ENCODE peak calls at places on chromosomes 3 and 15, in four cellular contexts. One of them, this sample, is unnamed.

GRCh38 chr15:87623832-87624231 is 632.7 kb downstream of the NTRK3 start:
- DNase-seq in BJ: no peak
- DNase-seq in AG04449: no peak
- DNase-seq in A549: no peak
- DNase-seq in this sample: no peak

GRCh38 chr15:58758141-58758540 is 8.6 kb upstream of the ADAM10 start:
- DNase-seq in BJ: no peak
- DNase-seq in A549: no peak
- DNase-seq in AG04449: no peak
- DNase-seq in this sample: no peak

GRCh38 chr15:80609512-80609946 is 85.6 kb upstream of the ABHD17C start:
- DNase-seq in BJ: no peak
- DNase-seq in A549: no peak
- DNase-seq in AG04449: no peak
- DNase-seq in this sample: no peak

GRCh38 chr15:56967336-56967735 is 48.9 kb downstream of the TCF12 start:
- DNase-seq in BJ: no peak
- DNase-seq in AG04449: no peak
- DNase-seq in A549: no peak
- DNase-seq in this sample: no peak

GRCh38 chr3:50639055-50639494 is 22.1 kb downstream of the MAPKAPK3 start:
- DNase-seq in A549: no peak
- DNase-seq in AG04449: no peak
- DNase-seq in BJ: no peak
- DNase-seq in this sample: no peak

GRCh38 chr3:44000586-44000985 is 241.1 kb upstream of the TOPAZ1 start:
- DNase-seq in BJ: no peak
- DNase-seq in AG04449: no peak
- DNase-seq in A549: no peak
- DNase-seq in this sample: peak

GRCh38 chr15:36877796-36878744 is 222.3 kb downstream of the MEIS2 start:
- DNase-seq in BJ: no peak
- DNase-seq in A549: no peak
- DNase-seq in AG04449: no peak
- DNase-seq in this sample: no peak

GRCh38 chr3:127688022-127688415 is 15.3 kb downstream of the ABTB1 start:
- DNase-seq in AG04449: no peak
- DNase-seq in BJ: no peak
- DNase-seq in A549: no peak
- DNase-seq in this sample: no peak

GRCh38 chr3:129467934-129468333 is 27.9 kb downstream of the IFT122 start:
- DNase-seq in AG04449: no peak
- DNase-seq in A549: no peak
- DNase-seq in BJ: no peak
- DNase-seq in this sample: no peak

GRCh38 chr3:78976200-78976599 is 791.6 kb downstream of the ROBO1 start:
- DNase-seq in AG04449: no peak
- DNase-seq in BJ: no peak
- DNase-seq in A549: no peak
- DNase-seq in this sample: no peak

GRCh38 chr3:55185380-55185779 is 257.5 kb upstream of the LRTM1 start:
- DNase-seq in A549: no peak
- DNase-seq in BJ: peak
- DNase-seq in AG04449: no peak
- DNase-seq in this sample: no peak

GRCh38 chr15:23038741-23039150 is 623 bp downstream of the TUBGCP5 start:
- DNase-seq in AG04449: no peak
- DNase-seq in A549: peak
- DNase-seq in BJ: no peak
- DNase-seq in this sample: no peak

GRCh38 chr3:159751141-159751540 is 237.5 kb upstream of the IL12A start:
- DNase-seq in AG04449: no peak
- DNase-seq in A549: no peak
- DNase-seq in BJ: no peak
- DNase-seq in this sample: peak

GRCh38 chr3:11329779-11330178 is 57.6 kb downstream of the ATG7 start:
- DNase-seq in AG04449: no peak
- DNase-seq in A549: no peak
- DNase-seq in BJ: no peak
- DNase-seq in this sample: no peak

DNA sequence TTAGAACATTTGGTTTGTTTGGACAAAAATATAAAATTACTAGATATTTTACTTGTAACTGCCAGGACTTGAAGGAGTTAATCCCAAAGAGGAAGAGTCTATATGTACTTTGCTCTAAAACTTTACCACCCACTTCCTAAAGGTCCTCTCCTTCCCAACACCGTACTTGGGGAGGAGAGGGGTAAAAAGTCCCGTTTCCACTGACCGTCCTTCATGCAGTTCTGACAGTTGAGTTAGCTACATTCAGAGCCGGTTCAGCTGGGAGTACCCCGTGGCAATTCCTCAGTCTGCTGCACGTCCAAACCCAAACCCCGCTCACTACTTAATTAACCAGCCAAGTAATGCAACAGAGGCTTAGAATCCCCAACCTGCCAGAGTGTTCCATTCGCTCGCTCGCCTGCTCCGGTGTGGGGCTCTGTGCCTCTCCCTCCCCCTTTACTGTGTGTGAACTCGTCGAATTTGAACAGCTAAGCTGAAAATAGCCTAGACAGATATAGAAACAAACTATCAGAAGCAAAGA is 519.7 kb downstream of the FOXP1 start:
- DNase-seq in AG04449: no peak
- DNase-seq in BJ: no peak
- DNase-seq in A549: no peak
- DNase-seq in this sample: no peak
- H3K4me3 ChIP-seq in AG04449: peak
- H3K4me3 ChIP-seq in BJ: peak
- H3K4me3 ChIP-seq in A549: peak
- H3K4me3 ChIP-seq in this sample: peak

GRCh38 chr3:61018807-61019206 is 232.4 kb downstream of the FHIT start:
- DNase-seq in AG04449: no peak
- DNase-seq in BJ: no peak
- DNase-seq in A549: no peak
- DNase-seq in this sample: no peak

DNA sequence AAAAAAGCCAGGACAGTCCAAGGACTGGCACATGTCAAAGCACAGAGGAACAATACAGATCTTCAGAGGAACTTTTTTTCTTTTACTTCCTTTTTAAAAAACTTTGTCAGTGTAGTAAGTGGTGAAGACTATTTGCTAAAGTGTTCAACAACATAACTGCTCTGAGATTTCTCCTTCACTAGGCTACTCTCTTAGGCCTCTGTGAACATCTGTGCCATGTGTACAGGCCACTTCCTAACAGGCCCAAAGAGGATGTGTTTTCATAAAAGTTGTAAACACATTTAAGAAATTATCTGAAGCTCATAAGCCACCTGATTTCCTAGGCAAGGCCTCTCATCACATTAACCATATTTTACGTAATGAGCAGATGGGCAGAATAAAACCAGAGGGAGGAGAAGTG is 235.4 kb downstream of the FHIT start:
- DNase-seq in BJ: no peak
- DNase-seq in AG04449: no peak
- DNase-seq in A549: no peak
- DNase-seq in this sample: no peak
- H3K4me3 ChIP-seq in BJ: no peak
- H3K4me3 ChIP-seq in AG04449: no peak
- H3K4me3 ChIP-seq in A549: no peak
- H3K4me3 ChIP-seq in this sample: no peak

DNA sequence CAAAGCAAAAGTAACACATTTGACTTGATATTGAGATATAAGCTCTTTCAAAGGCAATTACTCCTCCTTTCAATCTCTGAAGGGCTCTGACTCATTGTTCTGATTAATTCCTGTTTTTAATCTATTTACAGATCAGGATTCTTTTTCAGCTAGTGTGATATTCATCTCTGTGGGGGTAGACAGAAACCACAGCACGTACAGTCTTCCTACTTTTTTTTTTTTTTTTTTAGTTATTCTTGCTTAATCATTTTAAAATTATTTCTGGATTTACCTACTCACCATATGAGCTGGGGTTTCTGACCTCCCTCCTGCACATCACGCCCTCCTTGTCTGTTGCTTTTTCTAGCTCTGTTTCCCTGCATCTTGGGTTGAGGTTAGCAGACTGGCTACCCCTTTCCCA is 1.4 kb downstream of the CNTN3 start:
- DNase-seq in A549: no peak
- DNase-seq in BJ: peak
- DNase-seq in AG04449: no peak
- DNase-seq in this sample: no peak
- H3K4me3 ChIP-seq in A549: no peak
- H3K4me3 ChIP-seq in BJ: peak
- H3K4me3 ChIP-seq in AG04449: peak
- H3K4me3 ChIP-seq in this sample: peak

GRCh38 chr3:16313955-16314645 is 49.1 kb downstream of the OXNAD1 start:
- DNase-seq in BJ: no peak
- DNase-seq in AG04449: no peak
- DNase-seq in A549: no peak
- DNase-seq in this sample: no peak
- H3K4me3 ChIP-seq in BJ: no peak
- H3K4me3 ChIP-seq in AG04449: no peak
- H3K4me3 ChIP-seq in A549: no peak
- H3K4me3 ChIP-seq in this sample: no peak

GRCh38 chr3:182787302-182788036 is 5.8 kb upstream of the ATP11B start:
- DNase-seq in BJ: no peak
- DNase-seq in A549: no peak
- DNase-seq in AG04449: peak
- DNase-seq in this sample: no peak

GRCh38 chr3:182785142-182785541 is 8.2 kb upstream of the ATP11B start:
- DNase-seq in A549: no peak
- DNase-seq in BJ: no peak
- DNase-seq in AG04449: no peak
- DNase-seq in this sample: no peak

GRCh38 chr3:182786564-182787196 is 6.6 kb upstream of the ATP11B start:
- DNase-seq in A549: no peak
- DNase-seq in BJ: no peak
- DNase-seq in AG04449: no peak
- DNase-seq in this sample: no peak

GRCh38 chr3:182784542-182784941 is 8.8 kb upstream of the ATP11B start:
- DNase-seq in AG04449: no peak
- DNase-seq in BJ: no peak
- DNase-seq in A549: no peak
- DNase-seq in this sample: no peak

GRCh38 chr3:182785756-182786155 is 7.5 kb upstream of the ATP11B start:
- DNase-seq in AG04449: no peak
- DNase-seq in BJ: no peak
- DNase-seq in A549: no peak
- DNase-seq in this sample: no peak
- H3K4me3 ChIP-seq in AG04449: no peak
- H3K4me3 ChIP-seq in BJ: no peak
- H3K4me3 ChIP-seq in A549: no peak
- H3K4me3 ChIP-seq in this sample: no peak

GRCh38 chr15:55740479-55740878 is 2.5 kb downstream of the PRTG start:
- DNase-seq in A549: no peak
- DNase-seq in AG04449: no peak
- DNase-seq in BJ: no peak
- DNase-seq in this sample: no peak
- H3K4me3 ChIP-seq in A549: no peak
- H3K4me3 ChIP-seq in AG04449: no peak
- H3K4me3 ChIP-seq in BJ: no peak
- H3K4me3 ChIP-seq in this sample: no peak

DNA sequence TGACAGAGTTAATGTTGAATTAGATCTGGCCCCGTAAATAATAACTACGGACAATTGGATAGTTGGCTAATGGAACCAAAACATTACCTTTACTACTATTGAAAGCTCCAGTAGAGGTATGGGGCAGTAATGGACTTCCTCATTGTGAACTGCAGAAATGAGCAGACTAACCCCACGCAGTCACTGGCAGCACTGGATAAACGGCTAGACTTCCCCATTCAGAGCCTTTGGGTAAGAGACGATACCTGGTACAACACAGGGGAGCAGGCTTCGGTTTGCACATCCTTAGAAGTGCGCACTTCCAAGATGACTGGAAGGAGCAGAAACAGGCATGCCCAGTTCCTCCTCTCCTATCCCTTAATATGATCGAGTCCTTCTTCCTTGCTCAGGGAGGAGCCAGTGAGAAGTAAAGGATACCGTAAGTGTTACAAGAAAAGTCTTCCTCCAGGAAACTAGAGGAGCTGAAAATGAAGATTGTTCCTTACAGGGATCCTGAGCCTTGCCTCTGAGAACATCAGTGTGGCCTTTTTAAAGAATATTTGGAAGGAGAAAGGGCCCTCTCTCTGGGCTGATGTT is 100.5 kb upstream of the NECTIN3 start:
- DNase-seq in AG04449: no peak
- DNase-seq in BJ: no peak
- DNase-seq in A549: no peak
- DNase-seq in this sample: no peak
- H3K4me3 ChIP-seq in AG04449: no peak
- H3K4me3 ChIP-seq in BJ: no peak
- H3K4me3 ChIP-seq in A549: no peak
- H3K4me3 ChIP-seq in this sample: no peak

DNA sequence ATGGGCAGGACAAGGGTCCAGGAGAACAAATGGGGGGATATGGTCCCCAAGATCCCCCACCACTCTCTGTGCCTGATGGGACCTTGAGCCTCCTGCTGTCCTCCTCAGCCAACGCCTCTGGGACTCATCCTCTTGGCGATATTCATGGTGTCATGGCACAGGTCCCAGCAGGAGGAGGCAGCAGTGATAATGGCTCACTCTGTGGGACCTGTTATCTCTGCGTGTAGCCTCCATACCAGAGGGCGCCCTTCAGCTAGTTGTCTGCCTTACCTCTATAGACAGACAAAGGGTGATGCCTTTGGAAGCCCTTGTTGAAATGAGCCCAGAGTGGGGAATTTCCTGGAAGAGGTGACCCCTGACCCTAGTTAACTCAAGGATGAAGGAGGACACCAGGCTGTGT is 7.4 kb downstream of the ZBTB47 start:
- DNase-seq in AG04449: no peak
- DNase-seq in BJ: no peak
- DNase-seq in A549: no peak
- DNase-seq in this sample: no peak
- H3K4me3 ChIP-seq in AG04449: no peak
- H3K4me3 ChIP-seq in BJ: no peak
- H3K4me3 ChIP-seq in A549: no peak
- H3K4me3 ChIP-seq in this sample: no peak

DNA sequence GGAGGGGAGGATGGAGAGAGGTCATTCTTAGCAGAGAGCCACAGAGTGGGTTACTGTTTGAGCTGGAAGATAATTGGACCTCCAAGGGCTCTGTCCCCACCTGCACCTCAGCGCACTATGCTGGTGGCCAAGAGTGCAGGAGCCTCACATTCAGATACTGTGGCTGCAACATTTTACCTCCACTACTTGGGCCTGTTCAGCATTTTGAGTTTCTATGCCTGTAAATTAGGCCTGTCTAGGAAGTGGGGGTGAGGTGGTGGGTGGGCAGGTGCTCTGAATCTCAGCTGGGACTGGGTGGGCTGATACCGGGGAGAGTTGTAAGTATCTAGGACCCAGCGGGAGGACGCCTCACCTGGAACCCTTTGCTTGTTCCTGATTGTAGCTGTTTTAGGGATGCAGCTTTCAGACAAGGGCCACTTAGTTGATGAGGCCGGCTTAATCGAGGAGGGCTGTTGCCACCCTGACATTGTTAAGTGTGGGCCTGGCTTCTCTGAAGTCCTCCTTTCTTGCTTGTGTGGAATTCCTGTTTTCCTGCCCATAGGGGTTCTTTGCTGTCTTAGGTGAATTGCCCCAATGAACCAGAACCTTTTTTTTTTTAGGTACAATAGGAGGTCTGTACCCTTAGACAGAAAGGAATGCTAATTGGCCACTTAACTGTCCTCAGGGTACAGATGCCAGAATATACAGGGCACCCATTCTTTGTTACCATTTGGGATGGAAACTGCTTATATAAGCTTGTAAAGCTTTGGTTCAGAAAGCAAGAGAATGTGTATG is 83.9 kb downstream of the SMAD3 start:
- DNase-seq in AG04449: no peak
- DNase-seq in BJ: no peak
- DNase-seq in A549: no peak
- DNase-seq in this sample: no peak
- H3K4me3 ChIP-seq in AG04449: no peak
- H3K4me3 ChIP-seq in BJ: no peak
- H3K4me3 ChIP-seq in A549: peak
- H3K4me3 ChIP-seq in this sample: no peak